ENCODE peak calls at places on chromosome 6, in eight cellular contexts. J is MM.1S, K is AG09309, P is left lung, R is GM12878, M is tibial nerve, C is Peyer's patch, Y is kidney epithelial cell. V is an unnamed sample.

GRCh38 chr6:42783876-42784738 is 2.3 kb downstream of the BICRAL start:
- DNase-seq in J (no peak), K (no peak), P (no peak), R (no peak), M (no peak), C (no peak), Y (no peak), V (peak)

GRCh38 chr6:46888031-46888430 is 33.7 kb downstream of the ADGRF5 start:
- DNase-seq in J (no peak), K (no peak), P (no peak), R (no peak), M (no peak), C (no peak), Y (peak), V (peak)

GRCh38 chr6:39208233-39208720 is 21.0 kb downstream of the KCNK5 start:
- DNase-seq in J (no peak), K (no peak), P (no peak), R (no peak), M (no peak), C (no peak), Y (no peak), V (no peak)

GRCh38 chr6:152386131-152386530 is 251.0 kb downstream of the SYNE1 start:
- DNase-seq in J (no peak), K (no peak), P (no peak), R (no peak), M (no peak), C (no peak), Y (no peak), V (no peak)

GRCh38 chr6:157024745-157025144 is 247.6 kb downstream of the ARID1B start:
- DNase-seq in J (no peak), K (no peak), P (no peak), R (no peak), M (no peak), C (no peak), Y (no peak), V (no peak)

GRCh38 chr6:107982511-107982910 is 24.5 kb upstream of the SEC63 start:
- DNase-seq in J (no peak), K (no peak), P (no peak), R (no peak), M (no peak), C (no peak), Y (no peak), V (no peak)

GRCh38 chr6:79733388-79733787 is 102.3 kb downstream of the SH3BGRL2 start:
- DNase-seq in J (no peak), K (no peak), P (no peak), R (no peak), M (no peak), C (no peak), Y (no peak), V (no peak)

GRCh38 chr6:89079611-89080213 is 839 bp upstream of the PNRC1 start:
- DNase-seq in J (peak), K (peak), P (peak), R (no peak), M (peak), C (peak), Y (no peak), V (peak)

GRCh38 chr6:148462203-148462602 is 119.6 kb downstream of the SASH1 start:
- DNase-seq in J (no peak), K (no peak), P (no peak), R (no peak), M (no peak), C (no peak), Y (no peak), V (peak)

GRCh38 chr6:135299256-135299655 is 118.1 kb downstream of the MYB start:
- DNase-seq in J (no peak), K (peak), P (no peak), R (no peak), M (no peak), C (no peak), Y (no peak), V (peak)

GRCh38 chr6:38155576-38156204 is 336.2 kb downstream of the ZFAND3 start:
- DNase-seq in J (no peak), K (no peak), P (no peak), R (no peak), M (no peak), C (no peak), Y (no peak), V (peak)

GRCh38 chr6:144834426-144835038 is 549.4 kb downstream of the UTRN start:
- DNase-seq in J (no peak), K (no peak), P (no peak), R (no peak), M (no peak), C (no peak), Y (no peak), V (no peak)

GRCh38 chr6:25441658-25442276 is 162.6 kb downstream of the CARMIL1 start:
- DNase-seq in J (no peak), K (no peak), P (no peak), R (no peak), M (no peak), C (no peak), Y (no peak), V (no peak)

DNA sequence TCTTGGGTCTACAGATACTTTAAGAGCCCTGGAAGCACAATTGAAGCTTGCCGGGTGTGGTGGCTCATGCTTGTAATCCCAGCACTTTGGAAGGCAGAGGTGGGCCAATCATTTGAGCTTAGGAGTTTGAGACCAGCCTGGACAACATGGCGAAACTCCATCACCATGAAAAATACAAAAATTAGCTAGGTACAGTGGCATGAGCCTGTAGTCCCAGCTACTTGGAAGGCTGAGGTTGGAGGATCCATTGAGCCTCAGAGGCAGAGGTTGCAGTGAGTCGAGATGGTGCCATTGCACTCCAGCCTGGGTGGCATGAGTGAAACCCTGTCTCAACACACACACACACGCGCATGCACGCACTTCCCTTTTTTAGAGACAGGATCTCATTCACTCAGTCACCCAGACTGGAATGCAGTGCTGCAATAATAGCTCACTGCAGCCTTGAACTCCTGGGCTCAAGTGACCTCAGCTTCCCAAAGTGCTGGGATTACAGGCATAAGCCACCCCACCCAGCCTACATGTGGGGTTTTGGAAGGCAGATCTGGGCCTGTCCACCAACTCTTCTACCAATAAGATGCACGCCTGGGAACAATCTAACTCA is 182.5 kb upstream of the JARID2 start:
- DNase-seq in J (no peak), K (no peak), P (peak), R (no peak), M (peak), C (no peak), Y (no peak), V (peak)
- H3K4me3 ChIP-seq in J (no peak), K (no peak), P (no peak), R (no peak), M (no peak), C (no peak), Y (no peak), V (no peak)

GRCh38 chr6:24064106-24064505 is 61.9 kb upstream of the NRSN1 start:
- DNase-seq in J (peak), K (no peak), P (no peak), R (no peak), M (no peak), C (no peak), Y (no peak), V (no peak)
- TF ChIP-seq CTCF in J (peak), K (peak), P (no peak), R (peak), M (no peak), C (no peak), Y (peak), V (no peak)

DNA sequence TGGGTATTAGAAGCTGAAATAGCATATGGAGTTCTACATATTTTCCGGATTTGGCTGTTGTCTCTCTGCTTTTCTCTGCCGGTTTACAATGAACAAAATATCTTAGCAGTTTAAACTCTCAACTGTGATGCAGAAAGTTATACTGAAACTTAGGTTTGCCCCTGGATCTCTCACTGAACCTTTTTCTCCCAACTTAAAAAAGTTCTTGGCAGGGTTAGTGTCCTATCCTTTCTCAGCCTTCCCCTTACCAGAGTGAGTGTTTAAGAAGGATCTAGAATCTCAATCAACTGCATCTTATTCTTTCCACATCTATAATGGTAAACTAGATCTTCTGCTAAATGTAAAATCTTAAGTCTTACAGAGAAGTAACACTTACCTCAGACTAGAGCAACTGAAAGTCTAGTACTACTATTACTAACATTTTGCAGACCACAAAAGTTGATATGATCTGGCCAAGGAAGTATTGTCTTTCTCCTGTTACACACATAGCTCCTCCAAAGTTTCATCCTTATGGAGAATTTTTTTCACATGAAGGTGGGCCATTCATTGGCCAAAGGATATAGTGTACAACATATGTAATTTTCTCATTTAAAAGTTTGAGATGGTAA is 392.3 kb upstream of the RUNX2 start:
- DNase-seq in J (no peak), K (no peak), P (no peak), R (no peak), M (no peak), C (no peak), Y (no peak), V (no peak)
- H3K4me3 ChIP-seq in J (no peak), K (no peak), P (no peak), R (no peak), M (no peak), C (no peak), Y (no peak), V (no peak)

DNA sequence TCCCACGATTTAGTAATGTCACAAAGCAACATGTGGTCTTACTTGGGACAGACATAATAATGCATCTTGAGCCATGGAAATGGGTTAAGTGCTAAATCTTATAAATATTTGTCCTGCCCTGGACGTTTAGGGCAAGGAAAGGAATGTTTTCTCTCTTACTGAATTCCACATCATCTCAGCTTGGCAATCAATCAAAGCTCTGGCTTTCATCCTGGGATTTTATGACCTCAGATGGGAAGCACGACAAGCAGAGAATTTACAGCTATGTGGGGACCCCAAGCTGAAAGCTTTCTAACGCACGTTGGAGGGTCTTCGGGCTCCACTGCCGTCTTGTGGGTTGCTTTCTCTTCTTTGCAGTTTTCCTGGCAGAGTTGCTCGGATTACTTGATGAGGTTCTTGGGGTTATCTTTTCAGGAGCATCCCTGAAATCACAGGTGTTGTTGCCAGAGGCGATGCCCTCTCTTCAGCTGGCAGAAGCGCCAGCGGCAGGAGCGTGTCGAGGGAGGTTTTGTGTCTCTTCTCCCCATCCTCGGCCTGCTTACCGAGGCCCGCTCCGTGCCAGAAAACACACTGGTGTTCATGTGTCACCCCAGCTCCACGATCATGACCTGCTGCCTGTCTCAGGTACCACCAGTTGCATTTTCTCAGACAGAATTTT is 73.4 kb upstream of the FRMD1 start:
- DNase-seq in J (no peak), K (no peak), P (no peak), R (no peak), M (peak), C (no peak), Y (no peak), V (no peak)
- TF ChIP-seq CTCF in J (no peak), K (no peak), P (no peak), R (no peak), M (no peak), C (no peak), Y (no peak), V (no peak)

GRCh38 chr6:27889628-27890315 is 22.4 kb downstream of the OR2B2 start:
- DNase-seq in J (peak), K (no peak), P (no peak), R (no peak), M (no peak), C (no peak), Y (no peak), V (no peak)
- H3K4me3 ChIP-seq in J (peak), K (peak), P (peak), R (peak), M (no peak), C (peak), Y (peak), V (peak)